ENCODE peak calls at places on chromosomes 13 and 19, in eight cellular contexts. One of them, this sample, is unnamed.

GRCh38 chr19:54331626-54332025 is 7.3 kb downstream of the LILRA4 start:
- DNase-seq in heart left ventricle: no peak
- DNase-seq in gastrocnemius medialis: no peak
- DNase-seq in psoas muscle: no peak
- DNase-seq in neural progenitor cell: no peak
- DNase-seq in lung: no peak
- DNase-seq in IMR-90: no peak
- DNase-seq in PC-9: no peak
- DNase-seq in this sample: no peak

GRCh38 chr13:72166102-72166660 is 299.2 kb upstream of the DACH1 start:
- DNase-seq in heart left ventricle: no peak
- DNase-seq in IMR-90: no peak
- DNase-seq in neural progenitor cell: no peak
- DNase-seq in psoas muscle: no peak
- DNase-seq in gastrocnemius medialis: no peak
- DNase-seq in lung: no peak
- DNase-seq in PC-9: no peak
- DNase-seq in this sample: no peak

GRCh38 chr13:44790289-44790688 is 199.0 kb downstream of the NUFIP1 start:
- DNase-seq in heart left ventricle: no peak
- DNase-seq in IMR-90: no peak
- DNase-seq in psoas muscle: no peak
- DNase-seq in gastrocnemius medialis: no peak
- DNase-seq in lung: no peak
- DNase-seq in PC-9: no peak
- DNase-seq in neural progenitor cell: peak; percentile 34
- DNase-seq in this sample: no peak

GRCh38 chr13:21287331-21287907 is 111.0 kb downstream of the MRPL57 start:
- DNase-seq in psoas muscle: no peak
- DNase-seq in IMR-90: no peak
- DNase-seq in gastrocnemius medialis: no peak
- DNase-seq in neural progenitor cell: no peak
- DNase-seq in lung: no peak
- DNase-seq in heart left ventricle: no peak
- DNase-seq in PC-9: no peak
- DNase-seq in this sample: no peak

GRCh38 chr19:15511671-15512424 is 3.5 kb downstream of the CYP4F22 start:
- DNase-seq in gastrocnemius medialis: no peak
- DNase-seq in lung: no peak
- DNase-seq in neural progenitor cell: no peak
- DNase-seq in heart left ventricle: no peak
- DNase-seq in psoas muscle: no peak
- DNase-seq in PC-9: no peak
- DNase-seq in IMR-90: no peak
- DNase-seq in this sample: no peak

GRCh38 chr13:84870190-84870589 is 929.0 kb downstream of the SLITRK6 start:
- DNase-seq in PC-9: no peak
- DNase-seq in heart left ventricle: no peak
- DNase-seq in neural progenitor cell: no peak
- DNase-seq in psoas muscle: no peak
- DNase-seq in lung: no peak
- DNase-seq in gastrocnemius medialis: no peak
- DNase-seq in IMR-90: no peak
- DNase-seq in this sample: peak; percentile 1

GRCh38 chr19:6769006-6769637 is 1.9 kb upstream of the SH2D3A start:
- DNase-seq in gastrocnemius medialis: no peak
- DNase-seq in heart left ventricle: no peak
- DNase-seq in psoas muscle: no peak
- DNase-seq in lung: no peak
- DNase-seq in neural progenitor cell: peak; percentile 64
- DNase-seq in PC-9: no peak
- DNase-seq in IMR-90: peak; percentile 19
- DNase-seq in this sample: peak; percentile 56

GRCh38 chr19:4531562-4532165 is 3.4 kb downstream of the PLIN5 start:
- DNase-seq in psoas muscle: peak; percentile 34
- DNase-seq in heart left ventricle: no peak
- DNase-seq in IMR-90: no peak
- DNase-seq in PC-9: no peak
- DNase-seq in gastrocnemius medialis: peak; percentile 77
- DNase-seq in neural progenitor cell: no peak
- DNase-seq in lung: no peak
- DNase-seq in this sample: no peak

GRCh38 chr19:5814123-5814839 is 9.4 kb downstream of the NRTN start:
- DNase-seq in PC-9: no peak
- DNase-seq in IMR-90: no peak
- DNase-seq in heart left ventricle: no peak
- DNase-seq in neural progenitor cell: no peak
- DNase-seq in lung: no peak
- DNase-seq in gastrocnemius medialis: no peak
- DNase-seq in psoas muscle: no peak
- DNase-seq in this sample: no peak

GRCh38 chr19:37902668-37903067 is 3.7 kb downstream of the WDR87 start:
- DNase-seq in neural progenitor cell: peak; percentile 94
- DNase-seq in gastrocnemius medialis: peak; percentile 61
- DNase-seq in IMR-90: peak; percentile 70
- DNase-seq in heart left ventricle: peak; percentile 78
- DNase-seq in lung: peak; percentile 85
- DNase-seq in PC-9: peak; percentile 61
- DNase-seq in psoas muscle: peak; percentile 62
- DNase-seq in this sample: peak; percentile 84

GRCh38 chr13:64758520-64758919 is 2471.6 kb downstream of the PCDH9 start:
- DNase-seq in neural progenitor cell: peak; percentile 3
- DNase-seq in psoas muscle: no peak
- DNase-seq in gastrocnemius medialis: no peak
- DNase-seq in IMR-90: peak; percentile 1
- DNase-seq in heart left ventricle: no peak
- DNase-seq in PC-9: no peak
- DNase-seq in lung: no peak
- DNase-seq in this sample: peak; percentile 3

GRCh38 chr13:18628428-18628827 is 553.2 kb downstream of the TUBA3C start:
- DNase-seq in neural progenitor cell: no peak
- DNase-seq in IMR-90: no peak
- DNase-seq in heart left ventricle: no peak
- DNase-seq in psoas muscle: no peak
- DNase-seq in lung: no peak
- DNase-seq in PC-9: no peak
- DNase-seq in gastrocnemius medialis: no peak
- DNase-seq in this sample: no peak

GRCh38 chr13:52128714-52129700 is at the start of gene NEK5:
- DNase-seq in gastrocnemius medialis: peak; percentile 24
- DNase-seq in IMR-90: peak; percentile 25
- DNase-seq in lung: peak; percentile 63
- DNase-seq in PC-9: no peak
- DNase-seq in psoas muscle: peak; percentile 59
- DNase-seq in heart left ventricle: peak; percentile 73
- DNase-seq in neural progenitor cell: peak; percentile 92
- DNase-seq in this sample: peak; percentile 53
- TF ChIP-seq CTCF in gastrocnemius medialis: peak; percentile 62
- TF ChIP-seq CTCF in IMR-90: peak; percentile 71
- TF ChIP-seq CTCF in lung: peak; percentile 25
- TF ChIP-seq CTCF in PC-9: peak; percentile 72
- TF ChIP-seq CTCF in psoas muscle: peak; percentile 70
- TF ChIP-seq CTCF in heart left ventricle: peak; percentile 85
- TF ChIP-seq CTCF in neural progenitor cell: peak; percentile 78
- TF ChIP-seq CTCF in this sample: peak; percentile 57

GRCh38 chr19:18445252-18445948 is 7.5 kb upstream of the ISYNA1 start:
- DNase-seq in lung: no peak
- DNase-seq in heart left ventricle: no peak
- DNase-seq in gastrocnemius medialis: no peak
- DNase-seq in PC-9: no peak
- DNase-seq in psoas muscle: no peak
- DNase-seq in neural progenitor cell: no peak
- DNase-seq in IMR-90: no peak
- DNase-seq in this sample: no peak
- H3K4me3 ChIP-seq in lung: no peak overlapping the region
- H3K4me3 ChIP-seq in heart left ventricle: no peak overlapping the region
- H3K4me3 ChIP-seq in gastrocnemius medialis: no peak overlapping the region
- H3K4me3 ChIP-seq in PC-9: no peak overlapping the region
- H3K4me3 ChIP-seq in psoas muscle: no peak overlapping the region
- H3K4me3 ChIP-seq in neural progenitor cell: no peak overlapping the region
- H3K4me3 ChIP-seq in IMR-90: no peak overlapping the region
- H3K4me3 ChIP-seq in this sample: no peak overlapping the region

DNA sequence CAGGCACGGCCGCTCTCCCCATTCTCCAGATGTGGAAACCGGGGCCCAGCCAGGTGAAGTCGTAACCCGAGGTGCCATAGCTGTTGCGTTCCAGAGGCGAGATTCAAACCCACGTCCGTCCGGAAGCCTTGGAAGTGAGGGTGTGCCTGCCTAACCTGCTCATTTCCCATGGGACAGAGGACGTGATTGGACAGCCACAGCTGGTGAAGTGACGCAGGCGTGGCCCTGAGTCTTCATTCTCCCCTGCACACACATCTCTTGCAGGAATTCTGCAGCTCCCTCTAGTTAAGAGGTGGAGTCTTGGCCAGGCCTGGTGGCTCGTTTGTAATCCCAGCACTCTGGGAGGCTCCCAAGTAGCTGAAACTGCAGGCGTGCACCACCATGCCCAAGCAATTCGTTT is 16.8 kb downstream of the MEIS3 start:
- DNase-seq in lung: no peak
- DNase-seq in neural progenitor cell: no peak
- DNase-seq in gastrocnemius medialis: no peak
- DNase-seq in heart left ventricle: no peak
- DNase-seq in psoas muscle: no peak
- DNase-seq in IMR-90: no peak
- DNase-seq in PC-9: no peak
- DNase-seq in this sample: no peak
- TF ChIP-seq CTCF in lung: no peak
- TF ChIP-seq CTCF in neural progenitor cell: no peak
- TF ChIP-seq CTCF in gastrocnemius medialis: no peak
- TF ChIP-seq CTCF in heart left ventricle: no peak
- TF ChIP-seq CTCF in psoas muscle: no peak
- TF ChIP-seq CTCF in IMR-90: no peak
- TF ChIP-seq CTCF in PC-9: no peak
- TF ChIP-seq CTCF in this sample: no peak

GRCh38 chr19:41937525-41937924 is 9.3 kb upstream of the ERFL start:
- DNase-seq in lung: no peak
- DNase-seq in heart left ventricle: no peak
- DNase-seq in IMR-90: no peak
- DNase-seq in gastrocnemius medialis: no peak
- DNase-seq in PC-9: no peak
- DNase-seq in psoas muscle: no peak
- DNase-seq in neural progenitor cell: no peak
- DNase-seq in this sample: no peak

GRCh38 chr19:41940443-41941409 is 12.5 kb upstream of the ERFL start:
- DNase-seq in gastrocnemius medialis: no peak
- DNase-seq in lung: no peak
- DNase-seq in neural progenitor cell: no peak
- DNase-seq in heart left ventricle: no peak
- DNase-seq in PC-9: no peak
- DNase-seq in IMR-90: no peak
- DNase-seq in psoas muscle: no peak
- DNase-seq in this sample: no peak

GRCh38 chr19:41937976-41938375 is 9.7 kb upstream of the ERFL start:
- DNase-seq in neural progenitor cell: no peak
- DNase-seq in psoas muscle: no peak
- DNase-seq in gastrocnemius medialis: no peak
- DNase-seq in heart left ventricle: no peak
- DNase-seq in lung: no peak
- DNase-seq in PC-9: no peak
- DNase-seq in IMR-90: no peak
- DNase-seq in this sample: no peak

GRCh38 chr19:41941410-41942202 is 13.4 kb upstream of the ERFL start:
- DNase-seq in heart left ventricle: no peak
- DNase-seq in lung: no peak
- DNase-seq in neural progenitor cell: no peak
- DNase-seq in PC-9: no peak
- DNase-seq in IMR-90: no peak
- DNase-seq in psoas muscle: no peak
- DNase-seq in gastrocnemius medialis: no peak
- DNase-seq in this sample: no peak

DNA sequence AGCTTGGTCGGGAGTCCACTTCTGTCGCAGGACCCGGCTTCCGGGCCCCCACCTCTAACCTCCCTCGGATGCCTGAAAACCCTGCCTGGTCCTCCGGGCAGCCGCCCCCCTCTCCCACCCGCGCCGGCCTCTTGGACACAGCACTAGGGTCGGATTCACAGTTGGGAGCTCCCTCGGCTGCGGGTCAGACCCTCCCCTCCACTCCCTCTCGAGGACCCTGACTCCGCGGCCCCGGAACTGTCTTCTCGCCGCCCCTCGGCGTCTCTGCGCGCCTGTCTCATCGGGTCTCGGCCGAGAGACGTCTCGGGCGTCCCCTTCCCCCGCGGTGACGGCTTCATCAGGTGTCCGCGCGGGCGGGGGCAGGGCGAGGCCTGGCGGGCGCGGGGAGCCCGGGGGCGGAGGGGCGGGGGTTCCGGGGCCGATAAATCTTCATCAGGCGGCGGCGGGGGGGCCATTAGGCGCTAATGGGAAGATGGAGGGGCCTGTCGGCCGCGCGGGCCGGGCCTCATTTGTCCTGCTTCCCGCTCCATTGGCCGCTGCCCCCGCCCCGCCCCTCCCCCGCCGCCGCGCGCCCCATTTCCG is 11.7 kb upstream of the ERFL start:
- DNase-seq in heart left ventricle: no peak
- DNase-seq in neural progenitor cell: peak; percentile 62
- DNase-seq in gastrocnemius medialis: no peak
- DNase-seq in IMR-90: no peak
- DNase-seq in lung: no peak
- DNase-seq in psoas muscle: no peak
- DNase-seq in PC-9: no peak
- DNase-seq in this sample: no peak
- H3K4me3 ChIP-seq in heart left ventricle: peak overlapping the region; percentile 47
- H3K4me3 ChIP-seq in neural progenitor cell: peak overlapping the region; percentile 50
- H3K4me3 ChIP-seq in gastrocnemius medialis: peak overlapping the region; percentile 42
- H3K4me3 ChIP-seq in IMR-90: peak overlapping the region; percentile 62
- H3K4me3 ChIP-seq in lung: peak overlapping the region; percentile 26
- H3K4me3 ChIP-seq in psoas muscle: peak overlapping the region; percentile 52
- H3K4me3 ChIP-seq in PC-9: peak overlapping the region; percentile 42
- H3K4me3 ChIP-seq in this sample: peak overlapping the region; percentile 54

DNA sequence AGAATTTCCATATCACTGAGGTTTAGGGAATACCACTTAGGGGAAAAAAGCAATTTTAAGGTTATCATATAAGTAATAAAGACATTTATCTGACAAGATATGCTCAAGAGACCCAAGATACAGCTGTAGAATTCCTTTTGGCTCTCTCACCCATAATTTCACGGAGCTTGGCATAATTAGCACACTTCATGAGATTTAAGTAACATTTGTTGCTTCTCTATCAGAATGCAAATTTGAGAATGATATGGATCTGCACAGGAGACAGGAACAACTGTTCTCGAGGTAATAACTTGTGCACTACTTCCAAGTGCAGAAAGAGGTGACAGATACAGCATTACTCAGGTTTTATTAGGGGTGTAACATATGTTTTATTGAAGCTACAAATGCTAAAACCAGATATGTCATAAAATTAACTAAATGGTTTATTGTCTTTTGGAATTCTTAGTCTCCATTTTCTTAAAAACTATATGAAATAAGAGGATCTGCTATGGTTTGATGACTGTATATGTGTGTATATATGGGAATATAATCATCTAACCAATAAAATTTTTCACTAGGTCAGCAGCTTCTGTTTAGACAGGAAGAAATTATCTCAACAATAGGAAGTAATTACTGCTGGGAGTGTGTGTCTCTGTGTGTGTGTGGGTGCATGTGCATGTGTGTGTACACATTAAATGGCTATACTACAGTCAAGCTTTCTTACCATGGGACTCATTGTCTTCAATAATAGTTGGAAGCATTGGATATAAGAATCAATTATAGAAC is 401.3 kb downstream of the PCDH17 start:
- DNase-seq in PC-9: no peak
- DNase-seq in gastrocnemius medialis: no peak
- DNase-seq in lung: no peak
- DNase-seq in IMR-90: no peak
- DNase-seq in psoas muscle: no peak
- DNase-seq in heart left ventricle: no peak
- DNase-seq in neural progenitor cell: no peak
- DNase-seq in this sample: no peak
- TF ChIP-seq CTCF in PC-9: no peak
- TF ChIP-seq CTCF in gastrocnemius medialis: no peak
- TF ChIP-seq CTCF in lung: no peak
- TF ChIP-seq CTCF in IMR-90: no peak
- TF ChIP-seq CTCF in psoas muscle: no peak
- TF ChIP-seq CTCF in heart left ventricle: no peak
- TF ChIP-seq CTCF in neural progenitor cell: no peak
- TF ChIP-seq CTCF in this sample: no peak

This sample was measured in choroid plexus epithelial cell.